ENCODE peak calls at places on chromosomes 13 and 19, in eight cellular contexts. L is tibial nerve, N is sigmoid colon, V is esophagus muscularis mucosa, E is transverse colon, G is stomach, J is A549, T is SK-N-SH. K is an unnamed sample. For H3K4me1, the result is how much of the 10 kb centered on the place peaks cover.

GRCh38 chr13:32548837-32549236 is 10.2 kb upstream of the N4BP2L2 start:
- DNase-seq in L (no peak), N (no peak), V (no peak), E (no peak), G (no peak), J (no peak), T (no peak), K (no peak)

GRCh38 chr13:31962661-31963345 is 68.8 kb upstream of the FRY start:
- DNase-seq in L (no peak), N (no peak), V (no peak), E (no peak), G (no peak), J (no peak), T (no peak), K (no peak)

GRCh38 chr13:100987993-100988392 is 313.4 kb upstream of the TMTC4 start:
- DNase-seq in L (no peak), N (no peak), V (no peak), E (no peak), G (no peak), J (no peak), T (no peak), K (no peak)

GRCh38 chr13:87975035-87975434 is 303.9 kb downstream of the SLITRK5 start:
- DNase-seq in L (no peak), N (no peak), V (no peak), E (no peak), G (no peak), J (no peak), T (no peak), K (no peak)

GRCh38 chr19:13094771-13095392 is 7.8 kb downstream of the LYL1 start:
- DNase-seq in L (no peak), N (no peak), V (no peak), E (no peak), G (no peak), J (no peak), T (peak), K (no peak)

GRCh38 chr13:41354416-41354815 is 43.3 kb downstream of the NAA16 start:
- DNase-seq in L (no peak), N (no peak), V (no peak), E (no peak), G (no peak), J (no peak), T (no peak), K (no peak)

GRCh38 chr13:40442826-40443225 is 223.6 kb downstream of the FOXO1 start:
- DNase-seq in L (no peak), N (no peak), V (no peak), E (no peak), G (no peak), J (no peak), T (no peak), K (no peak)

GRCh38 chr19:15195381-15195964 is 5.3 kb downstream of the NOTCH3 start:
- DNase-seq in L (no peak), N (no peak), V (no peak), E (peak), G (peak), J (peak), T (peak), K (no peak)

GRCh38 chr19:1699386-1699785 is 47.0 kb upstream of the TCF3 start:
- DNase-seq in L (no peak), N (no peak), V (no peak), E (no peak), G (no peak), J (no peak), T (no peak), K (no peak)

GRCh38 chr19:49896863-49897621 is at the start of gene IL4I1:
- DNase-seq in L (no peak), N (no peak), V (no peak), E (peak), G (no peak), J (no peak), T (no peak), K (no peak)

GRCh38 chr19:38389101-38389925 is 816 bp downstream of the SPRED3 start:
- DNase-seq in L (no peak), N (no peak), V (no peak), E (no peak), G (no peak), J (peak), T (peak), K (no peak)

GRCh38 chr19:48390188-48391099 is 907 bp downstream of the KDELR1 start:
- DNase-seq in L (peak), N (peak), V (no peak), E (peak), G (peak), J (no peak), T (peak), K (peak)

DNA sequence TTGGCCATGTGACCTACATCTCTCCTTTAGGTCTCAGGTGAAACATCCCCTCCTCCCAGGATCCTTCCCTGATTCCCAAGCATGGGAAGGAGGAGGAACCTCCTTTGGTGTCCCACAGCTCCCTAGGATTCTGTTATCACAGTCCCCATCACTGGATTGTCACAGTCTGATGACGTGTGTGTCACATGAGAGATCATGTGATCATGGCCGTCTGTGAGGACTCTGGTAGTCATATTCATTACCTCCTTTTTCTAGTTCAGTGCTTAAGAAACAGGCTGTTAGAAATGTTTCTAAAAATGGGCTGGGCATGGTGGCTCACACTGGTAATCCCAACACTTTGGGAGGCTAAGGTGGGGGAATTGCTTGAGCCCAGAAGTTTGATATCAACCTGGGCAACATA is 3.0 kb downstream of the DHX34 start:
- DNase-seq in L (no peak), N (no peak), V (no peak), E (no peak), G (no peak), J (no peak), T (peak), K (no peak)
- H3K4me1 ChIP-seq in L (under half), N (under half), V (under half), E (under half), G (under half), J (under half), T (under half), K (under half)

GRCh38 chr13:50529154-50529882 is 314.2 kb downstream of the DLEU7 start:
- DNase-seq in L (peak), N (peak), V (no peak), E (peak), G (peak), J (no peak), T (peak), K (peak)
- TF ChIP-seq EP300 in L (no peak), N (no peak), V (no peak), E (no peak), G (no peak), J (no peak), T (no peak), K (no peak)

DNA sequence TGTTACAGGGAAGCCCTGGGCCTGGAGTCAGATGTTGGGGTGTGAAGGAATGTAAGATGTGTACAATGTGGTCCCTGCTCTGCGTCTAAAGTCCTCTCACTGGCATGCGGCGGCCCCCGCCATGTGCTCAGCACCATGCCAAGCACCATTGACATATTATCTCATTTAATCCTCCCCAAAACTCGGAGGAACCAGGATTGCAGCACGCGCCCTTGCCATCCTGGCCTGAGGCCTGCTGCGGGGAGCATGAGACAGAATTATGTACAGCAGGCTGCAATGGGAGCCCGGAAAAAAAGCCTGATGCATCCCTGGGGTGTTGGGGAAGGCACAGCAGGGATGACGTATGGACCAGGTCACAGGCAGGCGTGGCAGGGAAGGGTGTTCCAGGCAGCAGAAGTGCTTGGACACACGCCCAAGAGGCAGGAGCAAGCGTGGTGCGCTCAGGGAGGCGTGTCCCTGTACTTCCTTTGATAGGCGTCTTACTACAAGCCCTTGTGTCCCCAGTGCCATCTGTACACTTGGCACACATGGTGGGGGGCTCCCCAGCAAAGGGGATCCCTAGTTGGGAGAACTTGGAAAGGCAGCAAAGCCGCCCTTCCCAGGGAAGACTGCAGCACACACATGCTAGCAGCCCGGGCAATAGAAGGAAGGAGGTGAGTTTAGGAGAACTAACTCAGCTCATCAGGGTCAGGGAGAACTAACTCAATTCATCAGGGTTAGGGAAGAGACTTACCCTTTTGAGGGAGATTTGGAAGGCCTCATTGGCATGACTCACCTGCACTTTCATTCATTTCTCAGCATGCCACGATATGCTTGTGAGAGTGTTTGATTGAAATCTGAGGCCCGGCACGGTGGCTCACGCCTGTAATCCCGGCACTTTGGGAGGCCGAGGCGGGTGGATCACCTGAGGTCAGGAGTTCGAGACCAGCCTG is 3.5 kb downstream of the EVI5L start:
- DNase-seq in L (peak), N (no peak), V (no peak), E (peak), G (peak), J (no peak), T (no peak), K (peak)
- H3K27ac ChIP-seq in L (peak), N (no peak), V (no peak), E (peak), G (peak), J (no peak), T (no peak), K (peak)

GRCh38 chr19:18845961-18846360 is 14.2 kb downstream of the UPF1 start:
- DNase-seq in L (no peak), N (no peak), V (no peak), E (no peak), G (no peak), J (no peak), T (peak), K (no peak)

GRCh38 chr19:18842166-18842565 is 10.4 kb downstream of the UPF1 start:
- DNase-seq in L (no peak), N (no peak), V (no peak), E (no peak), G (no peak), J (no peak), T (peak), K (no peak)

GRCh38 chr19:18846862-18847515 is 15.2 kb downstream of the UPF1 start:
- DNase-seq in L (peak), N (peak), V (no peak), E (peak), G (peak), J (peak), T (peak), K (peak)

GRCh38 chr19:18843960-18844359 is 12.2 kb downstream of the UPF1 start:
- DNase-seq in L (no peak), N (no peak), V (no peak), E (no peak), G (no peak), J (no peak), T (no peak), K (no peak)

DNA sequence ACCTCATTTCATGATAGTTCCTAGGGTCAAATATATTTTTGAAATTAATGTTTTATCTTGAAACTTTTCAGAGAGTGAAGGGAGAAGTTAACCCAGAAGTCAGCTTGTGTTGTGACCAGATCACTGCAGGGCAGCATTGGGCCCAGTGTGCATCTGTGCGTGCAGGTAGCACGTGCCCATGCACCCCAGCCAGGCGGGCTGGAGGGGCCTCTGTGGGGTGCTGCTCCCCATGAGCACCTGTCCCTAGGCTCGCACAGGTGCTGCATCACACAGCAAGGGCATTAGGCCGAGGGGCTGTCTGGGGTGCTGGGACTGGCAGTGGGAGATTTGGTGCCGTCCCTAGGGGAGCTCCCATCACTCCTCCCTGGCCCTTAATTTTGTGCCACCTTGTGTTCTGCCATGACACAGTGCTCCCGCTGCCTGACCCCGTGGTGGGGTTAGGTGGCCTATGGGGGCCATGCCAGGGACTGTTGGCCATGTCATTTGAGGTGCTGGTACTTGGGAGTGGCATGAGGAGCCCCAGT is 13.1 kb downstream of the UPF1 start:
- DNase-seq in L (no peak), N (no peak), V (no peak), E (no peak), G (no peak), J (no peak), T (peak), K (no peak)
- H3K4me1 ChIP-seq in L (under half), N (half or more), V (half or more), E (half or more), G (half or more), J (under half), T (under half), K (half or more)

GRCh38 chr19:33545209-33545981 is 23.8 kb upstream of the PEPD start:
- DNase-seq in L (no peak), N (no peak), V (no peak), E (no peak), G (no peak), J (no peak), T (no peak), K (no peak)

GRCh38 chr19:33551676-33552075 is 30.1 kb upstream of the PEPD start:
- DNase-seq in L (no peak), N (peak), V (no peak), E (no peak), G (no peak), J (no peak), T (no peak), K (no peak)

GRCh38 chr19:33547676-33548075 is 26.1 kb upstream of the PEPD start:
- DNase-seq in L (no peak), N (peak), V (no peak), E (no peak), G (no peak), J (no peak), T (no peak), K (no peak)

GRCh38 chr19:33550741-33551140 is 29.1 kb upstream of the PEPD start:
- DNase-seq in L (no peak), N (peak), V (no peak), E (no peak), G (no peak), J (no peak), T (no peak), K (no peak)

DNA sequence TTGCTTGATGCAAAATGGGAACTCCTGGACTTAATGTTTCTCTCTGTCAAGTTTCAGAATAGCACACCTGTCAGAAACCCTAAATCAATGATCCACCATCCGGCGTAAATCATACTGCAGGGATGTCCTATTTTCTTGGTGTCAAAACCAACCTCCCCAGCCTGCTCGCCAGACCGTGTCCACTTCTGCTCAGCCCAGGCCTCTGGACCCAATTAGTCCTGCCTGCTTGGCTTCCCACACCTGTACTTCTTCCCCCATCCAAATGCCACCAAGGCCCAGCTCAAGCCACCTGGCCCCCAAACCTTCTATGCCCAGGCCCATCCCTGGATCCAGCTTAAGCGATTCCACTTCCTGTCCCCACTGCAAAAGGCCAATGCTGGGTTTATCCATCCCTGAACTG is 25.1 kb upstream of the PEPD start:
- DNase-seq in L (no peak), N (no peak), V (no peak), E (no peak), G (no peak), J (no peak), T (no peak), K (no peak)
- TF ChIP-seq EP300 in L (no peak), N (no peak), V (no peak), E (no peak), G (no peak), J (no peak), T (no peak), K (no peak)

DNA sequence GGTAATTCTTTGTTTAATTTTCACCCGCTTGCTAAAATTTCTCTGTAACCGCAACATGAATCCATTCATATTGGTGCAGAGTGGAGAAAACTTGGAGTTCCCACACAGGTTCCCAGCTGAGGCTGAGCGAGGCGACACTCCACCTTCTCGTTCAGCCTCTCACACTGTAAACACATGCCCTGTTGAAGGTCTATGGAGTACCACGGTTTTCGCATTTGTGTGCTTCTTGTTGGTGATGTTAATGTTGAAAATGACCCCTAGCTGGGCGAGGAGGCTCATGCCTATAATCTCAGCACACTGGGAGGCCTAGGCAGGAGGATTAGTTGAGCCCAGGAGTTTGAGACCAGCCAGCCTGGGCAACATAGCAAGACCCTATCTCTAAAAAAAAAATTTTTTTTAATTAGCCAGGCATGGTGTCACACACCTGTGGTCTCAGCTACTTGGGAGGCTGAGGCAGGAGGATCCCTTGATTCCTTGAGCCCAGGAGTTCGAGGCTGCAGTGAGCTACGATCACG is 67.2 kb downstream of the ARHGEF18 start:
- DNase-seq in L (no peak), N (no peak), V (no peak), E (no peak), G (no peak), J (no peak), T (no peak), K (no peak)
- H3K27ac ChIP-seq in L (no peak), N (no peak), V (no peak), E (no peak), G (peak), J (peak), T (no peak), K (no peak)

DNA sequence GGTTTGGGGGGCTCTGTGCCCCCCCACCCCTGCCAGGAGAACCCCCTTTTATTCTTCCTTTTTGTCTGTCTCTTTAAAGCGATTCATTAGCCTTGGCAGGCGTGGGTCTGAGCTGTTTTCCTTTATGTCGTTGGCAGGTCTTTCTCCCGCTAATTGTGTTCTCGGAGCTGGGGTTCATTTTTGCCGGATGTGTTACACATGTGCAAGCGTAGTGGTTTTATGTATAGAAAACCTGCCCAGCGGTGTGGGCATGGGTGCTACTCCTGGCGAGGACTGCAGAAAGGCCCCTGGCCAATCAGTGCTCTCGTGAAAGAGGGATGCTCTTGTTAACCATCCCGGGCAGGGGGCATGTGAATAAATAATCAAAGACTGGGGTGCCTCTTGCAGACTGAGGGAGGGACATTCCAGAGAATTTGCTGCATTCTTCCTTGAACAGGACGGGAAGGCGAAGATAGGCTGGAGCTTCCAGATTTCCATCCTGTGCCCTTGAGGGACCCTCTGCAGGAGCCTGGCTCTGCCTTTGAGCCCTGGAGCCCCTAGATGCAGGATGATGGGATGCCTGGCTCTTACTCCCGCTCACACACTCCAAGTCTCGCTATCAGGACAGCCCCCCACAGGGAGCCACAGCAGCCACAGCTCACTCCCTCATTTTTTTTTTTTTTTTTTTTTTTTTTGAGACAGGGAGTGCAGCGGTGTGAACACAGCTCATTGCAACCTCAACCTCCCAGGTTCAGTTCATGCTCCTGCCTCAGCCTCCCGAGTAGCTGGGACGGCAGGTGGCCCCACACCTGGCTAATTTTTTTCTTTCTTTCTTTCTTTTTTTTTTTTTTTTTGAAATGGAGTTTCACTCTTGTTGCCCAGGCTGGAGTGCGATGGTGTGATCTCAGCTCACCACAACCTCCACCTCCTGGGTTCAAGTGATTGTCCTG is 14.2 kb downstream of the CARM1 start:
- DNase-seq in L (no peak), N (no peak), V (no peak), E (no peak), G (no peak), J (no peak), T (no peak), K (no peak)
- H3K4me1 ChIP-seq in L (under half), N (half or more), V (half or more), E (under half), G (under half), J (under half), T (under half), K (under half)

DNA sequence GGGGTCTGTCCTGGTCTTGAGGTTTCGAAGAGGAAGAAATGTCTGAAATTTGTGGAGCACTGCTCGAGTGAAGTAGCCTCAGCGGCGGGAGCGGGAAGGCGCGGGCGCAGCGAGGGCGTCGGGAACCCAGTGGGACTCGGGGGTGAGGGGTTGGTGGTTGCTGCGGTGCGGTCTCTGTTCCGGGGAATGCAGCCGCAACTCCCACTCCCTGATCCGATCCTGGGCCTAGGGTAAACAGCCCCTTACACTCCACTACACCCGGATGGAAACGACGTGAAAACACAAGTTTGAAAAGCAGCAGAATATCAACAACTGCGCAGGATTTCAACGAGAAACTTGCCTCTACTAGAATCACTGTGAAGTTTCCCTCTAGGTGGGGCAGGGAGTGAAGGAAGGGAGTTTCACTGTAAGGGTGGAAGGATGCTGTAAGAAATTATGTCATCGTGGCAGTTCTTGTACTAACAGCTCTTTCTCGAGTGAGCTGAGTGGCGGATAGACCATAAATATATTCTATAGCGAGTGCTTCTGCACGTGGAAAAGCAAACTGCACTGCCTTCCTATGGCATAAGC is 2.0 kb upstream of the KLF12 start:
- DNase-seq in L (no peak), N (peak), V (peak), E (peak), G (peak), J (no peak), T (peak), K (no peak)
- TF ChIP-seq EP300 in L (no peak), N (no peak), V (no peak), E (no peak), G (no peak), J (no peak), T (no peak), K (no peak)

K was measured in suprapubic skin.